ENCODE peak calls at places on chromosomes 2 and 18, in four cellular contexts. One of them, this sample, is unnamed. For H3K4me1, the result is how much of the 10 kb centered on the place peaks cover.

GRCh38 chr2:2318949-2319348 is 12.1 kb downstream of the MYT1L start:
- DNase-seq in SK-N-SH: no peak
- DNase-seq in stomach: no peak
- DNase-seq in tibial nerve: no peak
- DNase-seq in this sample: no peak

GRCh38 chr2:190436552-190436951 is 28.4 kb downstream of the MFSD6 start:
- DNase-seq in SK-N-SH: no peak
- DNase-seq in tibial nerve: no peak
- DNase-seq in stomach: no peak
- DNase-seq in this sample: no peak

GRCh38 chr2:113700186-113700841 is 56.1 kb downstream of the SLC35F5 start:
- DNase-seq in SK-N-SH: peak
- DNase-seq in tibial nerve: no peak
- DNase-seq in stomach: no peak
- DNase-seq in this sample: no peak

GRCh38 chr2:2097549-2097948 is 233.5 kb downstream of the MYT1L start:
- DNase-seq in stomach: no peak
- DNase-seq in tibial nerve: no peak
- DNase-seq in SK-N-SH: no peak
- DNase-seq in this sample: no peak

GRCh38 chr2:32463110-32463509 is 106.3 kb downstream of the BIRC6 start:
- DNase-seq in stomach: no peak
- DNase-seq in tibial nerve: no peak
- DNase-seq in SK-N-SH: no peak
- DNase-seq in this sample: no peak

GRCh38 chr18:67600181-67600631 is 83.7 kb upstream of the DSEL start:
- DNase-seq in SK-N-SH: peak
- DNase-seq in tibial nerve: no peak
- DNase-seq in stomach: no peak
- DNase-seq in this sample: no peak

GRCh38 chr2:11203480-11203879 is 48.2 kb downstream of the SLC66A3 start:
- DNase-seq in tibial nerve: no peak
- DNase-seq in stomach: no peak
- DNase-seq in SK-N-SH: no peak
- DNase-seq in this sample: no peak

GRCh38 chr18:34959211-34959829 is 81.9 kb upstream of the MAPRE2 start:
- DNase-seq in stomach: no peak
- DNase-seq in tibial nerve: no peak
- DNase-seq in SK-N-SH: no peak
- DNase-seq in this sample: no peak

GRCh38 chr2:74507926-74508520 is 528 bp upstream of the PCGF1 start:
- DNase-seq in tibial nerve: no peak
- DNase-seq in SK-N-SH: peak
- DNase-seq in stomach: no peak
- DNase-seq in this sample: peak

GRCh38 chr2:104378853-104379374 is 475.0 kb upstream of the POU3F3 start:
- DNase-seq in SK-N-SH: peak
- DNase-seq in tibial nerve: no peak
- DNase-seq in stomach: no peak
- DNase-seq in this sample: no peak

GRCh38 chr2:105610444-105611327 is 134.0 kb upstream of the NCK2 start:
- DNase-seq in stomach: no peak
- DNase-seq in SK-N-SH: no peak
- DNase-seq in tibial nerve: no peak
- DNase-seq in this sample: no peak

GRCh38 chr2:202072226-202072625 is 829 bp upstream of the KIAA2012 start:
- DNase-seq in SK-N-SH: peak
- DNase-seq in stomach: no peak
- DNase-seq in tibial nerve: no peak
- DNase-seq in this sample: no peak

GRCh38 chr2:139045524-139045923 is 265.3 kb upstream of the NXPH2 start:
- DNase-seq in SK-N-SH: no peak
- DNase-seq in tibial nerve: no peak
- DNase-seq in stomach: no peak
- DNase-seq in this sample: no peak

GRCh38 chr2:201403904-201404303 is 46.8 kb upstream of the FLACC1 start:
- DNase-seq in stomach: no peak
- DNase-seq in SK-N-SH: no peak
- DNase-seq in tibial nerve: no peak
- DNase-seq in this sample: no peak

GRCh38 chr2:41170589-41170988 is 718.7 kb upstream of the SLC8A1 start:
- DNase-seq in stomach: no peak
- DNase-seq in tibial nerve: no peak
- DNase-seq in SK-N-SH: no peak
- DNase-seq in this sample: no peak

GRCh38 chr2:29782531-29782930 is 138.9 kb downstream of the ALK start:
- DNase-seq in SK-N-SH: no peak
- DNase-seq in tibial nerve: no peak
- DNase-seq in stomach: no peak
- DNase-seq in this sample: no peak

GRCh38 chr2:109563980-109564550 is 49.7 kb downstream of the SEPTIN10 start:
- DNase-seq in stomach: no peak
- DNase-seq in tibial nerve: no peak
- DNase-seq in SK-N-SH: no peak
- DNase-seq in this sample: no peak

GRCh38 chr18:12890964-12891363 is 6.9 kb upstream of the PTPN2 start:
- DNase-seq in SK-N-SH: no peak
- DNase-seq in tibial nerve: no peak
- DNase-seq in stomach: no peak
- DNase-seq in this sample: no peak

GRCh38 chr2:39411186-39411944 is 25.7 kb downstream of the MAP4K3 start:
- DNase-seq in SK-N-SH: no peak
- DNase-seq in stomach: no peak
- DNase-seq in tibial nerve: no peak
- DNase-seq in this sample: no peak

GRCh38 chr2:206858972-206859739 is 80.2 kb upstream of the CPO start:
- DNase-seq in tibial nerve: no peak
- DNase-seq in SK-N-SH: no peak
- DNase-seq in stomach: no peak
- DNase-seq in this sample: no peak

GRCh38 chr2:72762276-72762675 is 63.6 kb downstream of the EXOC6B start:
- DNase-seq in tibial nerve: no peak
- DNase-seq in SK-N-SH: no peak
- DNase-seq in stomach: no peak
- DNase-seq in this sample: no peak

GRCh38 chr2:8819194-8819593 is 18.2 kb downstream of the KIDINS220 start:
- DNase-seq in SK-N-SH: no peak
- DNase-seq in tibial nerve: no peak
- DNase-seq in stomach: no peak
- DNase-seq in this sample: no peak

GRCh38 chr2:179107737-179108136 is 57.8 kb upstream of the CCDC141 start:
- DNase-seq in stomach: no peak
- DNase-seq in SK-N-SH: no peak
- DNase-seq in tibial nerve: no peak
- DNase-seq in this sample: no peak

GRCh38 chr2:69165079-69165478 is 152.1 kb downstream of the ANTXR1 start:
- DNase-seq in SK-N-SH: no peak
- DNase-seq in stomach: no peak
- DNase-seq in tibial nerve: no peak
- DNase-seq in this sample: no peak

GRCh38 chr2:54404270-54404669 is 51.9 kb upstream of the SPTBN1 start:
- DNase-seq in tibial nerve: no peak
- DNase-seq in SK-N-SH: no peak
- DNase-seq in stomach: no peak
- DNase-seq in this sample: no peak

GRCh38 chr2:95159690-95160449 is at the start of gene ZNF514:
- DNase-seq in SK-N-SH: peak
- DNase-seq in tibial nerve: peak
- DNase-seq in stomach: peak
- DNase-seq in this sample: peak

GRCh38 chr2:42556351-42556890 is 12.0 kb upstream of the MTA3 start:
- DNase-seq in stomach: no peak
- DNase-seq in SK-N-SH: no peak
- DNase-seq in tibial nerve: no peak
- DNase-seq in this sample: no peak

GRCh38 chr2:166410828-166411472 is 35.2 kb upstream of the SCN9A start:
- DNase-seq in tibial nerve: no peak
- DNase-seq in stomach: no peak
- DNase-seq in SK-N-SH: no peak
- DNase-seq in this sample: peak

GRCh38 chr2:219176818-219177593 is at the start of gene CNPPD1:
- DNase-seq in tibial nerve: peak
- DNase-seq in stomach: peak
- DNase-seq in SK-N-SH: peak
- DNase-seq in this sample: peak

GRCh38 chr18:68676913-68677312 is 38.0 kb downstream of the TMX3 start:
- DNase-seq in SK-N-SH: no peak
- DNase-seq in stomach: no peak
- DNase-seq in tibial nerve: no peak
- DNase-seq in this sample: no peak
- TF ChIP-seq CTCF in SK-N-SH: peak
- TF ChIP-seq CTCF in stomach: no peak
- TF ChIP-seq CTCF in tibial nerve: no peak
- TF ChIP-seq CTCF in this sample: no peak

DNA sequence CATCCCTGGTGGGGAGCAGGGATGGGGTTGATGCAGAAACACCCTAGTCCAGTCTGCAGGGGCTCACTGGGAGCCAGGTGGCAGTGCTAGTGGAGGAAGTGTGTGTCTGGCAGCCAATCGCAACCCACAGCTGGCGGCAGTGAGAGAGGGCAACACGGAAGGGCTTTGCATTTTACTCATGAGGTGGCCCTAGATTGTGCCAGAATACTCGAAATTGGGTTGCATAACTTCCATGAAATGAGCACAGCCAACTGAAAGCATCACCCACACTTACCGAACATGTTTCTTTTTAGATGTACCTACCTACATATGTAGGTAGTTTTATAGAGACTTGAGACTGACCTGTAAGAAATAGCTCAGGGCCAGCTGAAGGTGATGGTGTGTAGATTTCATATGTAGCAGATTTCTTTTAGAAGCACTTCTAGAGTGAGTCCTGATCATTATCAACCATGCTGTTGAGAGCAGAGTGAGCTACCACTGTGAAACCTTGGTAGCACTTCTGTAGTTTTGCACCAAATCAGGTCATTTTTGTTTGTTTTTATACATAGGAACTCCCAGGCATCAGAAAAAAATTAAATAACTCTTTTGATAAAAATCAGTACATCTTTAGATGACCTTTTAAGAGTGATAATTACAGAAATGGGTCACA is 13.0 kb downstream of the IL18R1 start:
- DNase-seq in stomach: no peak
- DNase-seq in SK-N-SH: no peak
- DNase-seq in tibial nerve: no peak
- DNase-seq in this sample: no peak
- H3K4me1 ChIP-seq in stomach: under half
- H3K4me1 ChIP-seq in SK-N-SH: under half
- H3K4me1 ChIP-seq in tibial nerve: under half
- H3K4me1 ChIP-seq in this sample: under half

GRCh38 chr2:134918518-134919359 is at the start of gene CCNT2:
- DNase-seq in SK-N-SH: peak
- DNase-seq in tibial nerve: peak
- DNase-seq in stomach: peak
- DNase-seq in this sample: peak
- TF ChIP-seq CTCF in SK-N-SH: no peak
- TF ChIP-seq CTCF in tibial nerve: no peak
- TF ChIP-seq CTCF in stomach: no peak
- TF ChIP-seq CTCF in this sample: no peak

GRCh38 chr2:160442603-160443002 is 51.0 kb downstream of the RBMS1 start:
- DNase-seq in tibial nerve: no peak
- DNase-seq in SK-N-SH: no peak
- DNase-seq in stomach: no peak
- DNase-seq in this sample: no peak

GRCh38 chr2:160440888-160441287 is 52.7 kb downstream of the RBMS1 start:
- DNase-seq in SK-N-SH: peak
- DNase-seq in tibial nerve: no peak
- DNase-seq in stomach: no peak
- DNase-seq in this sample: no peak

GRCh38 chr2:160450486-160450885 is 43.1 kb downstream of the RBMS1 start:
- DNase-seq in tibial nerve: no peak
- DNase-seq in SK-N-SH: no peak
- DNase-seq in stomach: no peak
- DNase-seq in this sample: no peak

DNA sequence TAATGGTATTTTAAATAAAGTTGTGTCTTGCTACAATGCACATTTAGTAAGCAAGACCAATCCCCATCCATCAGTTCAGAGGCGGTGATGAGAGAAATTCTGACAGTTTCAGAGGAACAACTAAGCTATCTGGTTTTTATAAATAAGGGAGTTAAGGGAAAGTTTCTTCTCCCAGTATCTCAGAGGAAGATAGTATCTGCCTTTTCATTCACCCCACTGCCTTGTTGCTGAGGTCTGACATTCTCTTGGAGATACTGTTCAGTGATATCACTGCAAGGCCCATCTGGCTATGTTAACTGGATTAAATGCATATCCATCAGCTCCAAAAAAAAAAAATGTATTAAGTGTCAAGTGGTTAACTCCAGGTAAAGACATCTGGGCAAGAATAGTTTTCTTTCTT is 47.9 kb downstream of the RBMS1 start:
- DNase-seq in tibial nerve: no peak
- DNase-seq in SK-N-SH: peak
- DNase-seq in stomach: no peak
- DNase-seq in this sample: no peak
- H3K4me1 ChIP-seq in tibial nerve: under half
- H3K4me1 ChIP-seq in SK-N-SH: under half
- H3K4me1 ChIP-seq in stomach: under half
- H3K4me1 ChIP-seq in this sample: under half

DNA sequence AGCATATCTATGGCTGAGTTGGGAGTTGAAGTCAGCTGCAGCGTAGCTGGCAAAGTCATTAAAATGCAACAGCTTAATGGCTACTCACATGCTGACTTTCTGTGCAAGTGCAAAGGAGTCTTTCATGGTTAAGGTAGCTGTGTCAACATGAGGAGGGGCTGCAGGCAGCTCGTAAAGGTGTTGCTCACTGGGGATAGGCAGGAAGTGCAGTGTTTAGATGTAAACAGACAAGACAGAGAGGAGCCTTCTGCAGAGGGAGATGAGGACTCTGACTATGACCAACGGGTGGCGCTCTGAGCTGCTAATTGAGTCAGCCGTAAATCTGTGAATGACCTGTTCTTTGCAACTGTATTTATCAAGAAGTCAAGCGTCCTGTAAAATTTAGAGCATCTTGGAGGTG is 22.3 kb upstream of the CAVIN2 start:
- DNase-seq in stomach: no peak
- DNase-seq in SK-N-SH: no peak
- DNase-seq in tibial nerve: no peak
- DNase-seq in this sample: no peak
- TF ChIP-seq CTCF in stomach: no peak
- TF ChIP-seq CTCF in SK-N-SH: peak
- TF ChIP-seq CTCF in tibial nerve: no peak
- TF ChIP-seq CTCF in this sample: no peak

GRCh38 chr2:234963785-234964615 is 12.2 kb downstream of the SH3BP4 start:
- DNase-seq in stomach: peak
- DNase-seq in SK-N-SH: no peak
- DNase-seq in tibial nerve: no peak
- DNase-seq in this sample: peak
- H3K4me1 ChIP-seq in stomach: under half
- H3K4me1 ChIP-seq in SK-N-SH: under half
- H3K4me1 ChIP-seq in tibial nerve: under half
- H3K4me1 ChIP-seq in this sample: under half

GRCh38 chr18:59932401-59932800 is 32.6 kb downstream of the PMAIP1 start:
- DNase-seq in stomach: no peak
- DNase-seq in SK-N-SH: peak
- DNase-seq in tibial nerve: no peak
- DNase-seq in this sample: no peak
- TF ChIP-seq CTCF in stomach: no peak
- TF ChIP-seq CTCF in SK-N-SH: no peak
- TF ChIP-seq CTCF in tibial nerve: no peak
- TF ChIP-seq CTCF in this sample: no peak

This sample was measured in RWPE2.